ENCODE peak calls at places on chromosomes 3 and 15, in four cellular contexts. Y is Calu3, C is pancreas, W is BJ. V is an unnamed sample.
A peak's percentile ranks its signal among the peaks of the same experiment; 100 is the strongest.

GRCh38 chr3:126058666-126059065 is 25.3 kb downstream of the SLC41A3 start:
- DNase-seq in C (no peak), Y (no peak), W (no peak), V (no peak)

GRCh38 chr3:134060561-134061385 is 31.0 kb upstream of the SLCO2A1 start:
- DNase-seq in Y (no peak), W (no peak), C (no peak), V (no peak)

GRCh38 chr15:63250312-63250965 is 27.0 kb upstream of the APH1B start:
- DNase-seq in C (no peak), W (peak; percentile 95), Y (no peak), V (no peak)

GRCh38 chr3:182567666-182568065 is 225.6 kb upstream of the ATP11B start:
- DNase-seq in W (no peak), C (no peak), Y (peak; percentile 20), V (no peak)

GRCh38 chr3:18099611-18100010 is 325.5 kb downstream of the SATB1 start:
- DNase-seq in Y (no peak), W (no peak), C (no peak), V (no peak)

GRCh38 chr3:192884831-192885356 is 32.8 kb downstream of the MB21D2 start:
- DNase-seq in Y (no peak), C (no peak), W (peak; percentile 54), V (no peak)

GRCh38 chr3:187966141-187966540 is 187.8 kb upstream of the LPP start:
- DNase-seq in W (no peak), C (no peak), Y (no peak), V (no peak)

GRCh38 chr15:88465633-88466219 is 1.5 kb downstream of the MRPL46 start:
- DNase-seq in Y (peak; percentile 45), W (peak; percentile 12), C (no peak), V (no peak)

GRCh38 chr3:37017683-37018082 is 24.4 kb downstream of the MLH1 start:
- DNase-seq in Y (no peak), W (no peak), C (no peak), V (no peak)

GRCh38 chr3:152403632-152404066 is 134.9 kb downstream of the MBNL1 start:
- DNase-seq in C (no peak), W (no peak), Y (no peak), V (no peak)

GRCh38 chr3:88075061-88075460 is 16.0 kb downstream of the ZNF654 start:
- DNase-seq in W (no peak), C (no peak), Y (no peak), V (no peak)

GRCh38 chr15:52440414-52440813 is 88.3 kb downstream of the MYO5A start:
- DNase-seq in W (no peak), C (no peak), Y (no peak), V (no peak)

GRCh38 chr3:127484601-127485388 is 105.7 kb downstream of the TPRA1 start:
- DNase-seq in Y (no peak), C (no peak), W (no peak), V (no peak)

GRCh38 chr15:92149469-92149868 is 244.2 kb upstream of the ST8SIA2 start:
- DNase-seq in W (no peak), C (no peak), Y (no peak), V (no peak)

GRCh38 chr15:78265752-78266224 is 1.4 kb downstream of the DNAJA4 start:
- DNase-seq in Y (no peak), C (no peak), W (peak; percentile 50), V (no peak)

GRCh38 chr3:196357905-196358304 is 19.7 kb upstream of the TM4SF19 start:
- DNase-seq in C (no peak), W (no peak), Y (no peak), V (no peak)
- TF ChIP-seq CTCF in C (no peak), W (no peak), Y (no peak), V (no peak)

DNA sequence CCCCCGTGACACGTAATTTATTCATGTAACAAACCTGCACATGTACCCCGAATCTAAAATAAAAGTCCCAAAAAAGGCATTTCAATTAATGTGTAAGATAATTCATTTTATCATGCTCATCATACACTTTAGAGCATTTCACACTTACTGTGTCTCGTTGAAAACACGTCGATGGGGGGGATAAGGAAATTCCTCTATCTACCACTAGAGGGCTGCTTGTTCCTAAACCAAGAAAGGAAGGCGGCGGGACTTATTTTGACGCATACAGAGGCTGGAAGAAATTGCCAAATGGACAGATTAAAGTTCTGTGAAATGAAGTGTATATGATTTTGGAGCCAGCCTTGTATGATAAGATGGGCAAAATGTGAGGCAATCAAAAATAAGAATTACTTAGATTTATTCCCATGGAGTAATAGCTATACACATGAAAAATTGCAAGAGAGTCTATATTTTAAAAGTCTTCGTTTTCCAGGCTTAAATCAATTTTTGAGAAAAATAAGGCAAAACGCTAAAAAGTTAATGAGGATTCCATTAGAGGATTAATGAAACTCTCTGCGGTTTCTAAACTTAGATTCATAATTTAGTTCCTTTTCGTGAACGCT is 346.8 kb downstream of the CNTN3 start:
- DNase-seq in C (no peak), Y (no peak), W (no peak), V (no peak)
- TF ChIP-seq CTCF in C (peak; percentile 83), Y (no peak), W (peak; percentile 87), V (no peak)

GRCh38 chr15:55518641-55519040 is 10.6 kb upstream of the DNAAF4 start:
- DNase-seq in Y (no peak), W (no peak), C (no peak), V (no peak)
- TF ChIP-seq CTCF in Y (no peak), W (no peak), C (no peak), V (no peak)

DNA sequence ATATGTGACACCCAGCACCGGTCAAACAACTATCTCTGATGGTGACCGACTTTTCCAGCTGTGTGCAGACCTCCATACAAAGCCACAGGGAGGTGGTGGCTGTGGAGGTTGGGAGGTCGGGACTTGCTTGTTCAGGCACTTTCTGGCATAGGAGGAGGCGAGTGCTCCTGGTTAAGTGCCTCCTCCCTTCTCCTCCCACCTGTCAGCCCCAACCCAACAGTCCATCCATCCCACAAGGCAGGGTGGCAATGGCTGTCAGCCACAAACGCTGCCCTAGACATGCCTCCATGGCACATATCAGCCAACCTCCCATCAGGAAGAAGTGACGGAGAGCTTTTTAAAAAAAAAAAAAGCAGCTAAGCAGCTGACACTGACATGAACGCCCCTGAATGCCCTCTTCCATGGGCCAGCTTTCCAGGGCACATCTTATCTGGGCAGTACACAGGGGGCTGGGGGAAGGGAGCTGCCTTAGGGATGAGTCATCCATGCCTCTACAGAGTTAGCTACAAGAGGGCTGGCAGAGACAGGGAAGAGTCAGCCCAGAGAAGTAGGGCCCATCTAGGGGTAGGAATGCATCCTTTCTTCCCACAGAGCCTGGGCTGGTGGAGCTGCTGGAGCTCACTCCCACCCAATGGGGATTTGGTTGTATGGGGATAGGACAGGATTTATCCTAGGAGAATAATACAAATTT is 41.2 kb downstream of the CCDC12 start:
- DNase-seq in C (peak; percentile 82), Y (peak; percentile 88), W (peak; percentile 75), V (no peak)
- TF ChIP-seq CTCF in C (peak; percentile 18), Y (peak; percentile 53), W (peak; percentile 94), V (no peak)

GRCh38 chr3:142981108-142981507 is 17.6 kb upstream of the PAQR9 start:
- DNase-seq in W (no peak), Y (no peak), C (no peak), V (no peak)

GRCh38 chr3:142987080-142987700 is 14.2 kb upstream of the U2SURP start:
- DNase-seq in W (no peak), Y (no peak), C (no peak), V (no peak)

GRCh38 chr3:142984255-142984654 is 17.1 kb upstream of the U2SURP start:
- DNase-seq in C (no peak), W (no peak), Y (no peak), V (no peak)

GRCh38 chr3:142981901-142982773 is 18.7 kb upstream of the PAQR9 start:
- DNase-seq in W (no peak), Y (no peak), C (no peak), V (no peak)

DNA sequence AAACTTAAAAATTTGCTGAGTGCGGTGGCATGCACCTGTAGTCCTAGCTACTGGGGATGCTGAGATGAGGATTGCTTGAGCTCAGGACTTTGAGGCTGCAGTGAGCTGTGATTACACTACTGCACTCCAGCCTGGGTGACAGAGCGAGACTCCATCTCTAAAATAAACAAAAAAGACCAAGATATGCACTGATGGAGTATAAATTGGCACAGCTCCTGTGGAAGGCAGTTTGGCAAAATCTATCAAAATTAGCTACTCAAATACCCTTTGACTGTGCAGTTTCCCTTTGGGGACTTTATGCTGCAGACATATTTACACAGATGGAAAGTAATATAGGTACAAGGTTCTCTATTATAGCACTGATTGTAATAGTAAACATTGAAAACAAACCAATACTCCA is 18.1 kb upstream of the U2SURP start:
- DNase-seq in W (no peak), C (no peak), Y (no peak), V (no peak)
- TF ChIP-seq CTCF in W (no peak), C (no peak), Y (no peak), V (no peak)

GRCh38 chr3:62228467-62228866 is 144.9 kb downstream of the FEZF2 start:
- DNase-seq in W (no peak), Y (no peak), C (no peak), V (no peak)

GRCh38 chr3:62226601-62227339 is 146.6 kb downstream of the FEZF2 start:
- DNase-seq in Y (no peak), C (no peak), W (no peak), V (no peak)

GRCh38 chr3:62229201-62229600 is 144.1 kb downstream of the FEZF2 start:
- DNase-seq in Y (no peak), C (no peak), W (no peak), V (no peak)

GRCh38 chr3:62233065-62233464 is 140.3 kb downstream of the FEZF2 start:
- DNase-seq in C (no peak), Y (no peak), W (no peak), V (no peak)

DNA sequence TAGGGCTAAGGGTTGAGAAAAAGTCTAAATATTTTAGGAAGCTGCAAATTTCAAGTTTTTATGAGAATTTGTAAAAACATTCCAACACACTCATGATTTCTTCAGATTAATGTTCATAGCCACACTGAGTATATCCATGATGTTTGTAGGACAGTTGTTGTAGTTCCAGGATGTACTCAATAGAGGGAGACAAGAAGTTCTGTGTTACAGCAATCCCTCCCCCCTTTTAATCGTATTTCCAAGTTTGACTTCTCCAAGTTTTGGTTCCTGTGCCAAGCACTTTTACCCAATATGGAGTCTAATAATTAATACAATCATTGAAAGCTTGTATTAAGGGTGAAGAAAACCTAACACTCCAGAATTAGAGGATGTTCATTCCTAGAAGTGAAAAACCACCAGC is 143.4 kb downstream of the FEZF2 start:
- DNase-seq in C (no peak), W (no peak), Y (no peak), V (no peak)
- TF ChIP-seq CTCF in C (no peak), W (no peak), Y (no peak), V (no peak)

V was measured in activated B cell treated with CpG ODN at 0.5 μM for 24 hours.